ENCODE peak calls at places on chromosomes 13 and 19, in five cellular contexts. X is HCT116, I is transverse colon, W is A673, Z is mesenchymal stem cell. J is an unnamed sample. For H3K4me1, the result is how much of the 10 kb centered on the place peaks cover.

GRCh38 chr19:1361601-1362384 is 21.9 kb upstream of the NDUFS7 start:
- DNase-seq in X (no peak), I (no peak), W (peak), Z (peak), J (peak)

GRCh38 chr19:52336117-52336811 is at the start of gene ZNF610:
- DNase-seq in X (no peak), I (peak), W (peak), Z (peak), J (peak)

GRCh38 chr13:110351636-110352420 is 44.7 kb downstream of the COL4A2 start:
- DNase-seq in X (no peak), I (no peak), W (no peak), Z (no peak), J (no peak)

GRCh38 chr13:99203601-99204579 is 3.2 kb downstream of the UBAC2 start:
- DNase-seq in X (no peak), I (no peak), W (no peak), Z (no peak), J (no peak)

GRCh38 chr13:112475889-112476288 is 99.7 kb downstream of the SPACA7 start:
- DNase-seq in X (no peak), I (no peak), W (no peak), Z (no peak), J (no peak)

GRCh38 chr13:94710881-94711560 is 1.3 kb downstream of the SOX21 start:
- DNase-seq in X (no peak), I (no peak), W (peak), Z (peak), J (no peak)

GRCh38 chr13:112877976-112878955 is 90.7 kb upstream of the MCF2L start:
- DNase-seq in X (no peak), I (no peak), W (no peak), Z (no peak), J (no peak)

GRCh38 chr13:20035130-20035529 is 76.6 kb downstream of the ZMYM2 start:
- DNase-seq in X (no peak), I (no peak), W (peak), Z (no peak), J (no peak)

GRCh38 chr13:104106705-104107393 is 1040.6 kb upstream of the SLC10A2 start:
- DNase-seq in X (no peak), I (no peak), W (no peak), Z (no peak), J (peak)

GRCh38 chr19:17450264-17451075 is 2.0 kb upstream of the TMEM221 start:
- DNase-seq in X (peak), I (no peak), W (no peak), Z (no peak), J (no peak)

GRCh38 chr13:112575680-112576079 is 12.3 kb downstream of the TUBGCP3 start:
- DNase-seq in X (no peak), I (no peak), W (no peak), Z (no peak), J (peak)

GRCh38 chr19:53813996-53814395 is 10.1 kb downstream of the NLRP12 start:
- DNase-seq in X (no peak), I (no peak), W (no peak), Z (no peak), J (no peak)

GRCh38 chr19:48933382-48933932 is at the start of gene DHDH:
- DNase-seq in X (peak), I (peak), W (peak), Z (peak), J (peak)

GRCh38 chr19:2590630-2591399 is 111.7 kb downstream of the GNG7 start:
- DNase-seq in X (no peak), I (no peak), W (no peak), Z (no peak), J (no peak)

GRCh38 chr13:113420833-113421600 is 32.3 kb downstream of the ADPRHL1 start:
- DNase-seq in X (no peak), I (no peak), W (no peak), Z (no peak), J (no peak)

GRCh38 chr13:77919351-77920294 is 992 bp upstream of the EDNRB start:
- DNase-seq in X (no peak), I (peak), W (peak), Z (peak), J (peak)

GRCh38 chr13:113638173-113638746 is 19.7 kb downstream of the ATP4B start:
- DNase-seq in X (no peak), I (peak), W (no peak), Z (no peak), J (no peak)

GRCh38 chr19:31350033-31350692 is 927 bp upstream of the TSHZ3 start:
- DNase-seq in X (no peak), I (no peak), W (peak), Z (peak), J (no peak)

GRCh38 chr19:576768-577438 is 4.5 kb downstream of the BSG start:
- DNase-seq in X (no peak), I (no peak), W (no peak), Z (no peak), J (no peak)

GRCh38 chr13:49649244-49649962 is 21.1 kb downstream of the ARL11 start:
- DNase-seq in X (no peak), I (no peak), W (peak), Z (peak), J (peak)

GRCh38 chr13:24700539-24700938 is 20.3 kb downstream of the ATP12A start:
- DNase-seq in X (no peak), I (no peak), W (no peak), Z (no peak), J (no peak)
- H3K4me1 ChIP-seq in X (under half), I (under half), W (under half), Z (under half), J (under half)

GRCh38 chr19:8482696-8483095 is 19.7 kb downstream of the PRAM1 start:
- DNase-seq in X (no peak), I (no peak), W (no peak), Z (no peak), J (no peak)

GRCh38 chr19:8481616-8482015 is 20.8 kb downstream of the PRAM1 start:
- DNase-seq in X (no peak), I (no peak), W (no peak), Z (no peak), J (no peak)

GRCh38 chr19:8484331-8484894 is 18.0 kb downstream of the PRAM1 start:
- DNase-seq in X (no peak), I (peak), W (no peak), Z (no peak), J (no peak)

GRCh38 chr19:8481191-8481590 is 21.2 kb downstream of the PRAM1 start:
- DNase-seq in X (no peak), I (no peak), W (no peak), Z (no peak), J (no peak)

DNA sequence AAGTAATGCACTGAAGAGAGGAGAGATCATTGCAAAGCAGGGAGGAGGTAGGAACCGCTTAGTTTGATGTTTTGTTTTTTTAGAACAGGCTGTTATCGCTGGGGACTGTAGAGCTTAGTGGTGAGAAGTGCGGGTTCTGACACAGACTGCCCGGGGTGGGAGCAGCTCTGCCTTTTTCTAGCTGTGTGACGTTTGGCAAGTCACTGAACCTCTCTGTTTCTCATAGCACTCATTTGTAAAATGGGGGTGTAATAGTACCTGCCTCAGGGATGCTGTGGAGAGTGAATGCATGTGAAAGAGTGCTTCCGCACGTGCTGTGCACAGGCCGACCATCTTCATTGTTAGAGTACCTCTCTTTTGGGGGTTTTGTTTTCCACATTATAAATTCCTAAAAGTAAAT is 19.3 kb downstream of the PRAM1 start:
- DNase-seq in X (no peak), I (no peak), W (no peak), Z (no peak), J (no peak)
- H3K4me1 ChIP-seq in X (under half), I (under half), W (under half), Z (under half), J (under half)

DNA sequence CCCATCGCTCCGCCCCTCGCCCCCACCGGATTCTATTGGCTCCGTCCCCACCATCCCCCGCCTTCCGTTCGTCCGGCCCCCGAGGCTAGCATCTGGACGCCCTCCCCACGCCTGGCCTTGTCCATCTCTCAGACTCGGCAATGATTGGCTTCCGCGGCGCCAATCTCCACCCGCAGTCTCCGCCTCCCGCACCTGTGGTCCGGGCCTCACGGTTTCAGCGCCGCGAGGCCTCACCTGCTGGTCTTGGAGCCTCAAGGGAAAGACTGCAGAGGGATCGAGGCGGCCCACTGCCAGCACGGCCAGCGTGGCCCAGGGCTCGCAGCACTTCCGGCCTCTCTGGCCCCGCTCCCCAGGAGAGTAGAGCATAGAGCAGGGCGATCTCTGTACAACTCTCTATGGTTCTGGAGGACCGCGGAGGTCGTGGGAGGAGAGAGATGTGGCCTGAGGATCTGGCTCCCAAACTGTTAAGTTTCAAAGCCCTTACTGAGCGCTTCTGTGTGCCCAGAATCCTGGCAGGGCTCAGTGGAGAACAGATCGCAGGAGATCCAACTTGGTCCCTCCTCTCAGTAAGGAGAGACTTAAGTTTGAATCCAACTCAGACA is at the start of gene ERCC1:
- DNase-seq in X (peak), I (no peak), W (peak), Z (peak), J (peak)
- H3K4me1 ChIP-seq in X (under half), I (under half), W (under half), Z (under half), J (under half)

GRCh38 chr19:39995794-39996193 is 1.1 kb upstream of the ZNF546 start:
- DNase-seq in X (no peak), I (no peak), W (no peak), Z (no peak), J (no peak)
- H3K4me1 ChIP-seq in X (under half), I (under half), W (under half), Z (under half), J (under half)

GRCh38 chr19:15285896-15286591 is 46.3 kb downstream of the BRD4 start:
- DNase-seq in X (no peak), I (no peak), W (no peak), Z (no peak), J (no peak)

GRCh38 chr19:15287496-15287895 is 44.8 kb downstream of the BRD4 start:
- DNase-seq in X (no peak), I (no peak), W (no peak), Z (no peak), J (no peak)

GRCh38 chr19:15284896-15285295 is 47.4 kb downstream of the BRD4 start:
- DNase-seq in X (no peak), I (no peak), W (no peak), Z (no peak), J (no peak)

GRCh38 chr19:15288146-15288963 is 44.0 kb downstream of the BRD4 start:
- DNase-seq in X (no peak), I (no peak), W (peak), Z (no peak), J (peak)

DNA sequence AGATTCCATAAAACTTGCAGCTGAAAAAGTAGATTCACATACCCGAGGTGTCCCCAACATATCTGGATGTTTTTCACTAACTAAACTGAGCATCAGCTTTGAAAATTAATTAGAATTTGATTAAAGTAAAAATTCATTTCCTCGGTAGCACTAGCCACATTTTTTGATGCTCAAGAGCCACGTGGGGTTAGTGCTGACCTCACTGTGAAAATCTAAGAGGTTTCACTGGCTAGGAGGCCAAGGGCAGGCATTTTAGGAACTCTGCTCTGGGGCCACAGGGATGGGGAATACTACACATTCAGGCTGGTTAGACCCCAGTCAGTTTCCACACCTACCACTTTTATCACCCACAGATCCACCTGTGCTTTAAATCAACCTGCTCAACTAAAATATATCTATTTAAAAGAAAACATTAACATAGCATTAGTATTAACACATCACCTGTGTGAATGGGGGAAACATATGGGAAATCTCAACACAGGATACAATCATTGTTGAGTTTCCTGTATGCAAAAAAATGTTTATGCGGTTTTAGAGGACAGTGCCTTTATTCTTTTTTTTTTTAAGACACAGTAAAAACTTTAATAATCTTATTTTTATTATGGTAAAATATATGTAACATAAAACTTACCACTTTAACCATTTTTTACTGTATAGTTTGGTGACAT is 45.5 kb downstream of the BRD4 start:
- DNase-seq in X (no peak), I (no peak), W (no peak), Z (no peak), J (peak)
- H3K4me1 ChIP-seq in X (under half), I (half or more), W (half or more), Z (under half), J (under half)

J was measured in endothelial cell of umbilical vein.